ENCODE peak calls at places on chromosomes 7 and 10, in nine cellular contexts. L is neural progenitor cell; C is CD8-positive, alpha-beta T cell; T is H1; J is upper lobe of right lung; M is OCI-LY7; U is adrenal gland; O is A673; F is pancreas. R is an unnamed sample. For H3K36me3 and H3K4me1, the result is how much of the 10 kb centered on the place peaks cover.

GRCh38 chr10:24884316-24884715 is 68.1 kb downstream of the PRTFDC1 start:
- DNase-seq in O (no peak), J (no peak), U (no peak), C (no peak), L (no peak), F (no peak), M (no peak), T (no peak), R (no peak)

GRCh38 chr7:95199779-95200558 is 124.4 kb downstream of the PON1 start:
- DNase-seq in F (peak), J (no peak), M (peak), O (peak), U (peak), T (no peak), L (peak), C (no peak), R (peak)

GRCh38 chr7:128740996-128741395 is 1.8 kb downstream of the CALU start:
- DNase-seq in T (no peak), J (no peak), U (peak), F (no peak), L (no peak), C (no peak), O (no peak), M (no peak), R (no peak)

GRCh38 chr7:129665013-129665401 is 53.5 kb downstream of the NRF1 start:
- DNase-seq in L (peak), M (no peak), F (no peak), J (no peak), O (peak), U (peak), C (no peak), T (peak), R (no peak)

GRCh38 chr7:102101926-102102325 is 184.7 kb upstream of the SH2B2 start:
- DNase-seq in O (no peak), F (no peak), C (no peak), T (peak), L (no peak), M (no peak), J (no peak), U (no peak), R (no peak)

GRCh38 chr7:155533120-155533826 is 13.1 kb downstream of the CNPY1 start:
- DNase-seq in M (no peak), F (no peak), T (peak), L (peak), U (no peak), J (peak), O (no peak), C (no peak), R (no peak)

GRCh38 chr7:17625038-17625437 is 315.3 kb downstream of the SNX13 start:
- DNase-seq in T (no peak), L (no peak), U (no peak), F (no peak), J (no peak), C (no peak), O (no peak), M (no peak), R (no peak)

GRCh38 chr7:137871173-137871915 is 24.6 kb upstream of the DGKI start:
- DNase-seq in L (no peak), T (no peak), O (no peak), F (no peak), M (no peak), U (no peak), C (no peak), J (no peak), R (no peak)

GRCh38 chr10:18140957-18141888 is 999 bp downstream of the CACNB2 start:
- DNase-seq in L (peak), C (no peak), O (peak), F (peak), M (no peak), J (no peak), U (no peak), T (peak), R (no peak)

GRCh38 chr7:151244156-151244870 is 4.2 kb downstream of the SMARCD3 start:
- DNase-seq in F (no peak), M (peak), O (peak), C (peak), L (peak), J (no peak), U (peak), T (peak), R (peak)

GRCh38 chr10:44989621-44990301 is 11.0 kb upstream of the ZNF22 start:
- DNase-seq in L (no peak), M (no peak), F (no peak), O (no peak), C (no peak), J (no peak), U (no peak), T (peak), R (no peak)

GRCh38 chr7:17434841-17435692 is 136.6 kb downstream of the AHR start:
- DNase-seq in T (no peak), C (no peak), M (no peak), O (no peak), L (no peak), U (no peak), F (no peak), J (no peak), R (no peak)

GRCh38 chr7:149214020-149214720 is 18.8 kb downstream of the ZNF282 start:
- DNase-seq in T (no peak), M (no peak), U (no peak), L (no peak), O (no peak), C (no peak), J (no peak), F (no peak), R (no peak)
- H3K36me3 ChIP-seq in T (half or more), M (half or more), U (half or more), L (under half), O (half or more), C (under half), J (half or more), F (under half), R (under half)

DNA sequence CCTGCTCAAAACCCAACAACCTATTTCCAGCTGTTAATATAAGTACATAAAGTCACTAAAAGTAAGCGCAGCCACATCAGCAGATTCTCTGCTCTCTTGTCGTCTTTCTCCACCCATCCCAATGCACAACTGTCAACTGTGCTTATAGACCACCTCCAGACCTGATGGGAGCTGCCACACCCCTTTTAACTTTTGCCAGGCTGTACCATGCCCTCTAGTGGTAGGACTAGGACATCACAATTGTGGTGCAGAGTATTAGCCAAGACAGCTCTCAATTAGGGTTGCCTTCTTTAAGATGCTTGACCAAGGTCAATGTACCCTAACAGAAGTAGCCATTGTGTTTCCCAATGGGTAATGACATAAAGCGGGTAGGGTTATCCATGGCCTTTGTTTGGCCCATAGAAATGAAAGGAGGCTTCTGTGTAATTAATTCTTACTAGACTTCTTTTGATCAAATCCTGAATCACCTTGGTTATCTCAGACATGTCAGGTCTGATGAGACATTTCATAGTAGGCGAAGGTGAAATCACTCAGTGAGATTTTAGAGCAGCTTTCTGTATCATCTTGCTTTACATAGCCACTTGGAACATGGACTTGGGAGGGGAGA is 68.1 kb downstream of the SCRN1 start:
- DNase-seq in C (peak), J (no peak), L (peak), O (peak), U (peak), T (peak), F (no peak), M (peak), R (peak)
- TF ChIP-seq CTCF in C (peak), J (peak), L (peak), O (peak), U (peak), T (peak), F (peak), M (peak), R (peak)

DNA sequence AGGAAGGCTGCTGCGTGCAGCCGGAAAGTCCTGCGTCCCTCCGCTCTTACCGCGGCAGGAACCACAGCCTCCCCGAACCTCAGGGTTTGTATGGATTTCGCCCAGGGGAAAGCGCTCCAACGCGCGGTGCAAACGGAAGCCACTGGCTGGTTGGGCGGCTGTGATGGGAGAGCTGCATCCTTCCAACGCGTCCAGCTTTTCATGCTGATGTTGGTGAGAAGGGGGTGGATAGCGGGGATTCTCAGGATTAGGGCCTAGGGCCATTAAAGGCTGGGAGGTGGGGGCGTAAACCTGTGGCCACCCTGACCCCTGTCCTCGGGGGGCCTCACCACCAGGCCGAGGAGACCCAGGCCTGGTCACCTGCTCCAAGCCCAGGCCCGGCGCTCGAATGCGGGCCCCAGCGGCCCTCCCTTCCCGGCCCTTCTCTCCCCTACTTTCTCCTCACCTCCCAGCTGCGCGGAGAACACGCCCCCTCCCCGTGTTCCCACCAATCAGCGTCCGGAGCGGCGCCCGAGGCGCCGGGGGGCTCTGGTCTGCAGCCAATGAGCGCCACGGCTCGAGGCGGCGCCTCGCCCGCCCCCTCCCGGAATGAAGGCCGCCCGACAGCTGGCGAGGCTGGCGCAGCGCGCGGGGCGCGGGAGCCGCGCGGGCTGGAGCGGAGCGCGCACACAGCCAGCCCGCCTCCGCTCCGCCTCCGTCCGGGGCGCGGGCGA is 458 bp upstream of the NANOS1 start:
- DNase-seq in J (peak), O (peak), C (peak), F (peak), L (peak), U (peak), T (peak), M (peak), R (peak)
- H3K4me1 ChIP-seq in J (under half), O (under half), C (under half), F (under half), L (under half), U (under half), T (under half), M (under half), R (under half)

GRCh38 chr7:55178292-55178862 is 159.6 kb downstream of the EGFR start:
- DNase-seq in L (no peak), M (no peak), U (no peak), C (no peak), O (no peak), J (no peak), T (no peak), F (no peak), R (no peak)

GRCh38 chr7:55179897-55180682 is 161.3 kb downstream of the EGFR start:
- DNase-seq in C (no peak), O (no peak), J (no peak), U (no peak), F (no peak), M (no peak), L (no peak), T (no peak), R (no peak)

GRCh38 chr7:55178863-55179773 is 160.3 kb downstream of the EGFR start:
- DNase-seq in L (no peak), C (no peak), F (no peak), U (no peak), M (no peak), J (no peak), O (no peak), T (no peak), R (no peak)

GRCh38 chr7:55177068-55177530 is 158.3 kb downstream of the EGFR start:
- DNase-seq in F (no peak), O (no peak), U (no peak), L (no peak), C (no peak), T (no peak), M (no peak), J (peak), R (no peak)

DNA sequence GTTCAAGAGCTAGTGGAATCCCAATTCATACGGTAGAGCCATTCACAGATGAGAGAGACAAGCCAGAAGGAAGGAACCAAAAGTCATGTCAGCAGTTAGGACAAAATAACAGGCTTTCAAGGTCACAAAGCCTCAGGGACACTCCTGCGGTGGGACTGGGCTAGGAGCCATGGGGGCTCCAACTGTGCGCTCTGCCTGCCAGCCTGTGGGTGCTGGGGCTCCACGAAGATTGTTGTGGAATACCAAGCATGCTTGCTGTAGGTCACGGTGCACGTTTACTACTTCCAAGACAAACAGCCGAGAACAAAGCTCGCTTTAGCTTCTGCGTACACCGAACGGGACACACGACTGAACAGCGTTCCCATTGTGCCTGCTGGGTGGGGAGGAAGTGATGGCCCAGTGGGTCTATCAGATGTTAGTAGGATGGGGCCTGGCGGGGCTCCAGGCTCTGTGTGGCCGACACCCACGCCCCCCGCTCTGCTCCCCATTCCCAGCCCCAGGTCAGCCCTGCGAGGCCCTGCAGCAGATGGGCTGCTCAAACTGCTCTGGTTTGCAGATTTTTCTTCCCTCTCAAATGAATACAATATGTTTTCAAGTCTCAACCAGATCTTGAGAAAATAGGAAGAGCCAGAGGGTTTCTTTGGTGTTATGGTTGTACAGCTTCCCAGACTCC is 158.9 kb downstream of the EGFR start:
- DNase-seq in M (no peak), L (no peak), T (no peak), U (no peak), C (no peak), O (no peak), J (peak), F (peak), R (no peak)
- H3K36me3 ChIP-seq in M (under half), L (under half), T (under half), U (under half), C (under half), O (under half), J (under half), F (under half), R (under half)

GRCh38 chr7:131753620-131754222 is 197.3 kb upstream of the PODXL start:
- DNase-seq in U (no peak), J (no peak), O (peak), L (peak), T (peak), C (no peak), F (no peak), M (peak), R (no peak)
- TF ChIP-seq CTCF in U (no peak), J (no peak), O (peak), L (peak), T (peak), C (no peak), F (no peak), M (peak), R (no peak)

GRCh38 chr7:69892790-69893189 is 294.5 kb downstream of the AUTS2 start:
- DNase-seq in F (no peak), U (no peak), J (no peak), O (no peak), T (no peak), M (peak), L (no peak), C (no peak), R (no peak)

GRCh38 chr7:69893915-69894314 is 295.6 kb downstream of the AUTS2 start:
- DNase-seq in C (no peak), U (no peak), F (no peak), J (no peak), L (peak), M (peak), T (no peak), O (peak), R (no peak)

GRCh38 chr7:69903410-69903809 is 305.1 kb downstream of the AUTS2 start:
- DNase-seq in M (no peak), F (no peak), C (no peak), U (no peak), L (no peak), T (no peak), O (peak), J (no peak), R (no peak)

GRCh38 chr7:69896100-69896499 is 297.8 kb downstream of the AUTS2 start:
- DNase-seq in J (no peak), L (no peak), C (no peak), O (no peak), M (no peak), U (no peak), F (no peak), T (no peak), R (no peak)

DNA sequence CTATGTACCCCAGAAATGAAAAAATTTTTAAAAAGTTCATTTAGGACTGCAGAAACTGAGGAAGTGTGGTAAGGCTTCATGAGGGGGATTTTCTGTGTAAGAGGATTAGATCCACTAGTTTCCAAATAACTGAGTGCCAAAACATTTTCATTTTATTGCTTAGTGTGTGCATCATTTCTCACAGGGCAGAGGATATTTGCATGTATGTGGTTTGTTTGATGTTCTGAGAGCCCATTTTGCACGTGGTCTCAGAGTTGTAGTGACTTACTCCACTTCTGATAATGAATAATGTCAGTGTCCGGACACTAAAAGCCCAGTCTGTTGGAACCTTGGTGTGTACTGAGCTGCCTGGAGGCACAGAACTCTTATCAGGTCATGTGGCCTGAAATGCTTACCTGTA is 299.9 kb downstream of the AUTS2 start:
- DNase-seq in J (no peak), T (no peak), U (no peak), M (peak), F (no peak), O (no peak), C (no peak), L (no peak), R (no peak)
- H3K4me1 ChIP-seq in J (under half), T (under half), U (under half), M (half or more), F (under half), O (under half), C (under half), L (under half), R (under half)

GRCh38 chr7:26187380-26188290 is 12.9 kb downstream of the HNRNPA2B1 start:
- DNase-seq in C (no peak), L (no peak), T (no peak), U (no peak), O (no peak), F (no peak), M (peak), J (no peak), R (no peak)
- H3K36me3 ChIP-seq in C (under half), L (under half), T (half or more), U (under half), O (half or more), F (under half), M (half or more), J (under half), R (under half)

DNA sequence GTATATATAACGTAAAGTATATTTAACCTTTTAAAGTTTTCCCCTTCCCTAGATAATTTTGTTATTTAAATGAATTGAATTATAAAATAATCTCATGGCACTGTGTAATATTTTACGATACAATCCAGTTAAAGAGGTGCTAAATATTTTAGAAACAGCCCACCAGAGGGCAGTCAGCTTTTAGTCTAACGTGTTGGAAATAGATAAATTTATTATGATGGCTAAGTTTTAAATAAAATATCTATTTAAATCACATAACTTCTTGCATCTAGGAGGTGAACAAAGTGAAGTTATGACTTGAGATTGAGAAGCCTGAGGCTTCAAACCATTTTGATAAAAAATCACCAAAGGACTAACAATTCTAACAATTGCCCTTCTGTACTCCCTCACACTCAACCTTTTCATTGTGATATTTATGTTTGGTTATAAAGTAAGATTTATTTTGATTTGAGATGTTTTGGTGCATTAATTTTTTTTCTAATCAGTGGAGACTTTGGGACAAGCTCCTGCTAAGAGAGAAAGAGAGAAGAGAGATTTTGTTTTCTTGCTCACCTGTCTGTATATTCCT is 171.5 kb upstream of the SP4 start:
- DNase-seq in F (no peak), C (no peak), T (no peak), L (peak), J (no peak), U (peak), O (peak), M (peak), R (peak)
- TF ChIP-seq CTCF in F (peak), C (peak), T (peak), L (peak), J (peak), U (peak), O (peak), M (peak), R (peak)